ENCODE peak calls at places on chromosome X, in seven cellular contexts. A, E, B, R, P, D and S are unnamed samples.

GRCh38 chrX:7054219-7055206 is 93.0 kb upstream of the STS start:
- DNase-seq in A (no peak), B (no peak), E (no peak), D (no peak), R (peak), P (no peak), S (no peak)

GRCh38 chrX:39869846-39870601 is 227.7 kb downstream of the BCOR start:
- DNase-seq in R (peak), D (peak), E (peak), B (no peak), P (no peak), A (peak), S (peak)

GRCh38 chrX:53056292-53056691 is 7.7 kb downstream of the GPR173 start:
- DNase-seq in P (no peak), E (peak), B (no peak), R (no peak), D (no peak), A (peak), S (no peak)

GRCh38 chrX:37349131-37350033 is at the start of gene PRRG1:
- DNase-seq in E (peak), P (no peak), R (no peak), D (peak), A (peak), B (no peak), S (peak)

GRCh38 chrX:69153060-69153730 is 12.1 kb downstream of the PJA1 start:
- DNase-seq in B (no peak), P (no peak), D (no peak), R (no peak), A (no peak), E (no peak), S (no peak)

GRCh38 chrX:138018145-138018799 is 452.3 kb downstream of the ZIC3 start:
- DNase-seq in R (no peak), B (no peak), A (peak), D (no peak), P (no peak), E (no peak), S (peak)

GRCh38 chrX:130162094-130162493 is 3.5 kb downstream of the AIFM1 start:
- DNase-seq in R (no peak), B (no peak), D (no peak), A (no peak), E (no peak), P (no peak), S (no peak)

GRCh38 chrX:40434947-40435346 is 145.8 kb upstream of the ATP6AP2 start:
- DNase-seq in R (no peak), D (peak), E (peak), A (peak), P (no peak), B (no peak), S (no peak)

GRCh38 chrX:68146054-68146453 is 287.2 kb downstream of the OPHN1 start:
- DNase-seq in D (peak), B (peak), R (no peak), A (peak), E (peak), P (peak), S (peak)

GRCh38 chrX:70128071-70128470 is 5.2 kb upstream of the IGBP1 start:
- DNase-seq in A (no peak), P (no peak), B (no peak), D (no peak), E (no peak), R (no peak), S (no peak)

GRCh38 chrX:49192722-49193328 is 6.7 kb upstream of the PRICKLE3 start:
- DNase-seq in P (peak), E (peak), A (peak), R (peak), D (no peak), B (peak), S (peak)

GRCh38 chrX:259692-260355 is 21.4 kb upstream of the PLCXD1 start:
- DNase-seq in D (no peak), E (no peak), R (no peak), A (no peak), P (no peak), B (no peak), S (no peak)

GRCh38 chrX:16743604-16744325 is 24.4 kb downstream of the SYAP1 start:
- DNase-seq in E (peak), R (no peak), P (no peak), A (peak), D (peak), B (no peak), S (peak)

GRCh38 chrX:129496625-129497024 is 26.7 kb downstream of the SMARCA1 start:
- DNase-seq in A (peak), B (no peak), R (no peak), E (peak), P (no peak), D (peak), S (peak)

GRCh38 chrX:3143043-3143799 is 102.0 kb downstream of the ARSF start:
- DNase-seq in B (peak), P (peak), D (no peak), R (peak), A (no peak), E (no peak), S (no peak)

GRCh38 chrX:53594354-53594753 is 92.2 kb downstream of the HUWE1 start:
- DNase-seq in P (no peak), A (peak), B (no peak), E (peak), R (no peak), D (peak), S (no peak)

GRCh38 chrX:40154853-40155616 is 57.3 kb upstream of the BCOR start:
- DNase-seq in B (peak), E (no peak), D (no peak), A (peak), R (no peak), P (no peak), S (peak)

GRCh38 chrX:18748499-18748898 is 41.1 kb downstream of the PPEF1 start:
- DNase-seq in D (no peak), R (no peak), E (no peak), B (no peak), P (no peak), A (no peak), S (no peak)

GRCh38 chrX:71542411-71542810 is 9.5 kb downstream of the OGT start:
- DNase-seq in E (peak), P (no peak), A (peak), D (peak), B (no peak), R (no peak), S (peak)

GRCh38 chrX:47573334-47574095 is 8.7 kb upstream of the TIMP1 start:
- DNase-seq in A (peak), P (peak), D (peak), B (no peak), R (no peak), E (peak), S (peak)

GRCh38 chrX:109889289-109890006 is 113.5 kb upstream of the TMEM164 start:
- DNase-seq in P (peak), D (no peak), A (peak), B (peak), R (no peak), E (peak), S (peak)

GRCh38 chrX:32825009-32825408 is 386.3 kb downstream of the DMD start:
- DNase-seq in P (no peak), E (no peak), D (no peak), B (no peak), A (no peak), R (no peak), S (no peak)

GRCh38 chrX:73876897-73877296 is 313.9 kb downstream of the CHIC1 start:
- DNase-seq in D (no peak), A (no peak), R (no peak), P (no peak), B (no peak), E (no peak), S (no peak)

GRCh38 chrX:65586491-65586890 is 51.9 kb upstream of the LAS1L start:
- DNase-seq in E (peak), R (no peak), A (peak), D (peak), P (no peak), B (no peak), S (peak)

GRCh38 chrX:78130396-78130795 is 9.1 kb downstream of the TAF9B start:
- DNase-seq in B (no peak), E (no peak), D (no peak), P (no peak), A (no peak), R (no peak), S (no peak)

GRCh38 chrX:106874075-106874474 is 29.1 kb downstream of the RIPPLY1 start:
- DNase-seq in D (peak), E (peak), R (no peak), A (peak), P (peak), B (peak), S (peak)

GRCh38 chrX:47169726-47170515 is 23.7 kb upstream of the UBA1 start:
- DNase-seq in P (no peak), A (peak), B (no peak), E (peak), R (no peak), D (peak), S (no peak)

GRCh38 chrX:45824471-45824870 is 623.8 kb upstream of the DIPK2B start:
- DNase-seq in D (peak), B (no peak), P (peak), E (peak), R (no peak), A (peak), S (peak)

GRCh38 chrX:55713635-55714034 is 3.9 kb upstream of the RRAGB start:
- DNase-seq in A (no peak), E (no peak), B (no peak), P (no peak), R (no peak), D (no peak), S (no peak)

GRCh38 chrX:14903891-14904290 is 30.7 kb downstream of the MOSPD2 start:
- DNase-seq in D (peak), P (no peak), B (no peak), R (no peak), E (peak), A (peak), S (no peak)
- H3K4me2 ChIP-seq in D (no peak), P (no peak), B (no peak), R (no peak), E (no peak), A (no peak), S (no peak)

DNA sequence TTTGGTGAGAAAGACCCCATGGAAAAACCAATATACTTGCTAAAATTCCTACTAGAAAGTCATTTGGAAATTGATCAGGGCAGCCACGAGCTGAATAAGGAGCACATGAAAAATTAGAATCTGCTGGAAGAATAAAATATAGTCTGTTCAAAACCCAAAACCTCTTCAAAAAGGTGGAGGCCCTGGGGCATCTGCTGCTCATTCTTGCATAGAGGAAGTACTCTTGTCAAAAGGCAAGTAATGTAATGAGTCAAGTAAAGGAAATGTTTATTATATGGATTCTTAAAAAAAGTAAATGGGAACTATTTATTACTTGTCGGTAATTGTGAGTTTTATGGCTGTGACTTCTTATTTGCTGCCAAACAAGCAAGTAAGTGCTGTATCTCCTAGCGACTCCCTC is 109.5 kb downstream of the GK start:
- DNase-seq in B (no peak), A (no peak), E (no peak), D (no peak), P (no peak), R (no peak), S (no peak)
- H3K4me2 ChIP-seq in B (no peak), A (no peak), E (no peak), D (no peak), P (no peak), R (no peak), S (no peak)

DNA sequence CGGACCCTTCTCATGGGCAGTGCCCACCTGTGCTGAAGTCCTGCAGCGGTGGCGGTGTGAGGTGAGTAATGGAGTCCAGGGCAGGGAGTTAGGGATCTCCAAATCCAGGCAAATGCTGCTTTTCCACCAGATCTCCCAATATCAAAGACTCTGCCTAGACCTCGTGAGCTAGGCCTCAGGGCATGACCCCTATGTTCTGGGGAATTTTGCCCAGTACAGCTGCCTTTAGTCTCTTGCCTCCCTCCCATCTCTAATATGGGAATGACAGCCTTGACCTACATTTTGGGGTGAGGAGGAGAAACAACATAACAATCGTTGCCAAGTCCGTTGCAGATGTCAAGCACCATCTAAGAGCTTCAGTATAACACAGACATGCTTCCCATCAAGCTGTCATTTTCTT is 7.3 kb downstream of the PAK3 start:
- DNase-seq in P (no peak), D (no peak), E (no peak), A (no peak), R (no peak), B (no peak), S (no peak)
- H3K4me2 ChIP-seq in P (no peak), D (no peak), E (no peak), A (no peak), R (no peak), B (no peak), S (no peak)

GRCh38 chrX:24169211-24169610 is 19.7 kb downstream of the ZFX start:
- DNase-seq in P (peak), R (no peak), A (peak), D (no peak), E (no peak), B (peak), S (no peak)

GRCh38 chrX:24168807-24169206 is 19.3 kb downstream of the ZFX start:
- DNase-seq in P (peak), E (no peak), B (no peak), D (no peak), R (no peak), A (no peak), S (no peak)

GRCh38 chrX:24173115-24173847 is 23.8 kb downstream of the ZFX start:
- DNase-seq in E (peak), P (no peak), A (no peak), R (no peak), B (no peak), D (peak), S (no peak)

GRCh38 chrX:24166078-24166477 is 16.5 kb downstream of the ZFX start:
- DNase-seq in P (no peak), A (no peak), R (no peak), B (no peak), D (no peak), E (no peak), S (no peak)

DNA sequence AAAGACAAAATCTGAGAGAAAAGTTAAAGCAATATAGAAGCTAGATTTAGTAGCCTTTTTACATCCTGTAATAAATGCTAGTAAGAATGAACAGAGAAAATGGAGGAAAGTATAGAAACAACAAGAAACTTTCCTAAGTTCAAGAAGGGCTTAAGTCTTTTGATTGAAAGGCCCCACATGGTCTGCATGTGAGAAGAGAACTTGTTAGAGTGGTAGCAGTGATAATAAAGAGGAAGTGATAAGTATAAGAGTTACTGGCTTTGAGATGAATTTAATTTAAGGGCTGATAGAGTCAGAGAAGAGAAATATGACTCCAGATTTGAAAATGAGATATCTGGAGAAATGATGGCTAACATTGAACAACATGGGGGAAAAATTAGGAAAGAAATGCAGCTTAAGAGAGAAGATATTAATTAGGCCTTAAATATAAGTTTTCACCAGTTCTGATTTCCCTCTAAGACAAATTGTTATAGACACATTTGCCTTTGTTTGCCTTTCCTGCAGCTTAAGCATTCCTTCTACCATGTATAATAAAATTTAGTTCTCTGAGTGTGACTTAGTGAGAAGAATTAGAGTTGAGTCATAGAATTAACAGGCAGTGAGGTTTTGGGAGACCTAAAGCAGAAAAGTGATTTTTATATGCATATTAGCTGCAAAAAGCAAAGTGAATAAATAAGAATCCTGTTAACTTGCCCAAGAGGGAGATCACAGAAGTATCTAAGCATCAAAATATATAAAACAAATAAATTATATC is 18.4 kb downstream of the ZFX start:
- DNase-seq in B (peak), A (peak), R (no peak), P (peak), D (peak), E (peak), S (no peak)
- H3K4me2 ChIP-seq in B (peak), A (peak), R (no peak), P (peak), D (peak), E (no peak), S (no peak)

GRCh38 chrX:135931644-135932487 is 38.4 kb downstream of the SAGE1 start:
- DNase-seq in B (peak), D (no peak), P (peak), A (peak), R (peak), E (peak), S (peak)
- H3K4me2 ChIP-seq in B (no peak), D (no peak), P (no peak), A (no peak), R (no peak), E (no peak), S (no peak)

GRCh38 chrX:140715787-140716186 is 6.2 kb downstream of the LINC00632 start:
- DNase-seq in B (no peak), R (no peak), A (no peak), D (no peak), P (no peak), E (no peak), S (peak)

GRCh38 chrX:140713174-140713539 is 3.6 kb downstream of the LINC00632 start:
- DNase-seq in A (no peak), D (no peak), P (no peak), E (no peak), R (no peak), B (no peak), S (no peak)

GRCh38 chrX:140709421-140709846 is at the start of gene LINC00632:
- DNase-seq in E (no peak), P (no peak), D (no peak), B (no peak), A (no peak), R (no peak), S (no peak)

GRCh38 chrX:140712413-140713173 is 3.0 kb downstream of the LINC00632 start:
- DNase-seq in B (no peak), P (no peak), E (peak), A (peak), R (no peak), D (peak), S (peak)

GRCh38 chrX:140710710-140711109 is 1.2 kb downstream of the LINC00632 start:
- DNase-seq in R (no peak), D (no peak), A (peak), E (peak), B (no peak), P (no peak), S (no peak)
- H3K4me2 ChIP-seq in R (no peak), D (peak), A (peak), E (peak), B (no peak), P (no peak), S (no peak)

GRCh38 chrX:153862369-153863250 is 23.4 kb downstream of the L1CAM start:
- DNase-seq in R (no peak), A (no peak), P (no peak), D (no peak), B (no peak), E (no peak), S (no peak)
- H3K4me2 ChIP-seq in R (no peak), A (no peak), P (no peak), D (no peak), B (no peak), E (no peak), S (no peak)

DNA sequence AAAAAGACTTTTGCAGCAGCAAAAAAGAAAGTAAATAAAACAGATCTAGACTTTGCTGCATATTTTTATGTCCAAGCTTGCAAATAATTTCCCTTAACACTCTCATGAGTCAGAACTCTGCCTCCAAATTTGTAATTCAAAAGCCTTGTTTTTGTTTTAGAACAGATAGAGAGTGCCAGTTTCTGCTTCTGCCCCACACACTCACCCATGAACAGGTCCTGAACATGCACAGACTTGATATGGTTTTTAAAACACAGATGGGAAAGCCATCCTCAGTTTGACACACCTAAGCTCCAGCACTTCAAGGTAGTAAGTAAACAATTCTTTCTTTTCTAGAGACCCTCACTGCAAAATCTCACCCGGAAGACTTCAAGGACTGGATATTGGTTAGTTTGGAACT is 39.7 kb upstream of the VCX3B start:
- DNase-seq in E (peak), B (no peak), D (no peak), P (no peak), R (no peak), A (no peak), S (no peak)
- H3K4me2 ChIP-seq in E (no peak), B (no peak), D (no peak), P (no peak), R (no peak), A (no peak), S (no peak)

GRCh38 chrX:1463581-1464281 is 11.0 kb upstream of the ASMTL start:
- DNase-seq in A (no peak), B (no peak), D (no peak), P (no peak), E (no peak), R (peak), S (no peak)

GRCh38 chrX:1462596-1463251 is 10.0 kb upstream of the ASMTL start:
- DNase-seq in R (peak), E (peak), P (no peak), B (no peak), A (peak), D (peak), S (peak)

GRCh38 chrX:1465261-1466231 is 12.8 kb upstream of the ASMTL start:
- DNase-seq in E (no peak), P (no peak), B (no peak), D (no peak), A (no peak), R (peak), S (no peak)

GRCh38 chrX:1464282-1465131 is 11.8 kb upstream of the ASMTL start:
- DNase-seq in D (no peak), B (no peak), A (no peak), R (peak), P (no peak), E (no peak), S (no peak)

GRCh38 chrX:1462110-1462509 is 9.4 kb upstream of the ASMTL start:
- DNase-seq in A (no peak), P (no peak), D (no peak), R (no peak), B (no peak), E (no peak), S (no peak)
- H3K4me2 ChIP-seq in A (no peak), P (no peak), D (no peak), R (no peak), B (no peak), E (no peak), S (peak)

GRCh38 chrX:122625821-122626220 is 558.3 kb upstream of the GRIA3 start:
- DNase-seq in P (no peak), E (peak), R (no peak), D (peak), B (no peak), A (peak), S (peak)
- H3K4me2 ChIP-seq in P (no peak), E (no peak), R (no peak), D (peak), B (no peak), A (peak), S (no peak)